ENCODE peak calls at places on chromosome 4, in seven cellular contexts. Z, Q, N, B, W, S and U are unnamed samples.

GRCh38 chr4:168871686-168872085 is 138.4 kb downstream of the CBR4 start:
- DNase-seq in B (peak), Q (no peak), S (no peak), W (no peak), N (no peak), Z (no peak), U (no peak)

GRCh38 chr4:159390648-159391047 is 287.8 kb downstream of the RAPGEF2 start:
- DNase-seq in B (peak), S (no peak), W (no peak), N (peak), Q (no peak), Z (peak), U (no peak)

GRCh38 chr4:88573995-88574394 is 18.3 kb upstream of the HERC3 start:
- DNase-seq in Q (no peak), N (peak), S (no peak), B (no peak), Z (no peak), W (no peak), U (no peak)

GRCh38 chr4:147734496-147734895 is 2.6 kb downstream of the ARHGAP10 start:
- DNase-seq in Q (no peak), W (no peak), S (no peak), B (no peak), Z (no peak), N (no peak), U (no peak)

GRCh38 chr4:169037491-169037890 is 27.4 kb upstream of the CBR4 start:
- DNase-seq in Q (no peak), N (no peak), B (no peak), W (no peak), S (no peak), Z (no peak), U (no peak)

GRCh38 chr4:28890949-28891348 is 1829.2 kb upstream of the PCDH7 start:
- DNase-seq in Q (no peak), N (no peak), W (no peak), B (no peak), S (no peak), Z (no peak), U (no peak)

GRCh38 chr4:139633195-139633594 is 32.4 kb upstream of the MGST2 start:
- DNase-seq in B (no peak), Z (no peak), N (no peak), S (no peak), W (no peak), Q (no peak), U (no peak)

GRCh38 chr4:11106190-11106589 is 322.5 kb downstream of the HS3ST1 start:
- DNase-seq in Q (no peak), Z (peak), N (peak), W (no peak), B (no peak), S (no peak), U (no peak)

GRCh38 chr4:9679704-9680478 is 101.5 kb upstream of the DRD5 start:
- DNase-seq in N (no peak), S (no peak), Q (no peak), Z (no peak), B (no peak), W (no peak), U (no peak)

GRCh38 chr4:86927843-86928395 is 6.9 kb upstream of the AFF1 start:
- DNase-seq in B (peak), Z (peak), N (peak), S (peak), Q (peak), W (no peak), U (no peak)

GRCh38 chr4:70703695-70704332 is 15.5 kb downstream of the UTP3 start:
- DNase-seq in W (no peak), B (peak), N (peak), Q (no peak), Z (peak), S (peak), U (no peak)

GRCh38 chr4:139017861-139018260 is 2.3 kb downstream of the NOCT start:
- DNase-seq in S (no peak), N (no peak), Q (no peak), B (peak), W (no peak), Z (no peak), U (no peak)

GRCh38 chr4:89213382-89213701 is 94.3 kb downstream of the GPRIN3 start:
- DNase-seq in W (no peak), S (no peak), N (no peak), Z (no peak), Q (no peak), B (no peak), U (no peak)

GRCh38 chr4:15476396-15476795 is 6.7 kb downstream of the CC2D2A start:
- DNase-seq in N (no peak), B (no peak), W (no peak), S (no peak), Z (no peak), Q (no peak), U (no peak)

GRCh38 chr4:15240764-15241163 is 187.1 kb upstream of the C1QTNF7 start:
- DNase-seq in S (no peak), W (no peak), Q (no peak), B (no peak), Z (peak), N (no peak), U (no peak)

GRCh38 chr4:87258677-87259076 is 38.3 kb upstream of the KLHL8 start:
- DNase-seq in W (no peak), Q (no peak), N (no peak), B (no peak), S (no peak), Z (peak), U (no peak)

GRCh38 chr4:153137677-153138630 is 66.3 kb upstream of the TRIM2 start:
- DNase-seq in B (no peak), W (no peak), N (no peak), Z (no peak), S (no peak), Q (no peak), U (no peak)

GRCh38 chr4:16125571-16126445 is 42.0 kb upstream of the PROM1 start:
- DNase-seq in N (no peak), W (no peak), B (peak), Z (no peak), Q (peak), S (peak), U (no peak)

GRCh38 chr4:72896515-72896914 is 173.0 kb downstream of the COX18 start:
- DNase-seq in N (no peak), S (no peak), Z (peak), W (no peak), B (peak), Q (no peak), U (no peak)

GRCh38 chr4:136927172-136927571 is 605.1 kb downstream of the PCDH18 start:
- DNase-seq in Q (no peak), W (no peak), B (peak), S (no peak), N (peak), Z (peak), U (no peak)

GRCh38 chr4:24810016-24810415 is 14.6 kb downstream of the SOD3 start:
- DNase-seq in N (no peak), S (no peak), W (no peak), Z (peak), B (no peak), Q (no peak), U (no peak)

GRCh38 chr4:7725951-7726350 is 213.7 kb downstream of the AFAP1 start:
- DNase-seq in S (no peak), N (peak), Q (no peak), W (no peak), B (peak), Z (peak), U (no peak)

GRCh38 chr4:5374994-5375393 is 323.7 kb downstream of the STK32B start:
- DNase-seq in S (no peak), B (no peak), Q (no peak), N (no peak), Z (no peak), W (no peak), U (no peak)

GRCh38 chr4:137541181-137541580 is 8.9 kb upstream of the PCDH18 start:
- DNase-seq in W (no peak), S (no peak), Q (no peak), B (no peak), Z (peak), N (no peak), U (no peak)